ENCODE peak calls at places on chromosomes 5 and 9, in five cellular contexts. T is skeletal muscle cell, V is GM06990, U is endodermal cell, J is fibroblast of lung. K is an unnamed sample.

GRCh38 chr9:94648191-94648590 is 8.9 kb upstream of the FBP1 start:
- DNase-seq in T (no peak), V (no peak), U (no peak), J (no peak), K (no peak)

GRCh38 chr5:95098012-95098411 is 186.9 kb downstream of the MCTP1 start:
- DNase-seq in T (no peak), V (no peak), U (no peak), J (no peak), K (no peak)

GRCh38 chr5:151585970-151586369 is 5.2 kb downstream of the FAT2 start:
- DNase-seq in T (no peak), V (no peak), U (no peak), J (no peak), K (no peak)

GRCh38 chr9:87270241-87271234 is 227.1 kb upstream of the DAPK1 start:
- DNase-seq in T (peak), V (no peak), U (no peak), J (peak), K (no peak)

GRCh38 chr5:16894236-16895057 is 41.6 kb downstream of the MYO10 start:
- DNase-seq in T (peak), V (no peak), U (peak), J (peak), K (no peak)

GRCh38 chr5:78046006-78046405 is 248.5 kb downstream of the AP3B1 start:
- DNase-seq in T (no peak), V (no peak), U (peak), J (no peak), K (no peak)

GRCh38 chr9:129570450-129571297 is 50.2 kb downstream of the C9orf50 start:
- DNase-seq in T (peak), V (no peak), U (peak), J (peak), K (no peak)

GRCh38 chr5:1540166-1540565 is 16.4 kb upstream of the LPCAT1 start:
- DNase-seq in T (no peak), V (no peak), U (peak), J (no peak), K (no peak)

GRCh38 chr9:99561435-99562262 is 260.0 kb upstream of the NR4A3 start:
- DNase-seq in T (no peak), V (peak), U (no peak), J (no peak), K (no peak)

GRCh38 chr9:126439402-126439765 is 112.8 kb downstream of the MVB12B start:
- DNase-seq in T (peak), V (no peak), U (no peak), J (peak), K (no peak)

GRCh38 chr9:14158911-14159310 is 155.0 kb downstream of the NFIB start:
- DNase-seq in T (peak), V (no peak), U (no peak), J (peak), K (no peak)

GRCh38 chr9:130204981-130205380 is 32.8 kb downstream of the NCS1 start:
- DNase-seq in T (no peak), V (no peak), U (no peak), J (no peak), K (no peak)

GRCh38 chr9:94644543-94644942 is 5.2 kb upstream of the FBP1 start:
- DNase-seq in T (no peak), V (no peak), U (no peak), J (no peak), K (peak)